ENCODE peak calls at places on chromosome 9, in four cellular contexts. T, F, M and D are unnamed samples. For H3K36me3, the result is how much of the 10 kb centered on the place peaks cover.

GRCh38 chr9:137828527-137829259 is 48.9 kb upstream of the CACNA1B start:
- DNase-seq in T (no peak), F (peak), M (no peak), D (no peak)

GRCh38 chr9:115777610-115778009 is 376.0 kb upstream of the PAPPA start:
- DNase-seq in T (no peak), F (no peak), M (no peak), D (no peak)

GRCh38 chr9:125506045-125506444 is 201.0 kb downstream of the MAPKAP1 start:
- DNase-seq in T (no peak), F (no peak), M (no peak), D (no peak)

GRCh38 chr9:79477955-79478751 is 93.6 kb upstream of the TLE4 start:
- DNase-seq in T (peak), F (no peak), M (peak), D (no peak)

GRCh38 chr9:69155341-69156030 is 18.6 kb upstream of the TJP2 start:
- DNase-seq in T (no peak), F (no peak), M (peak), D (no peak)

GRCh38 chr9:124348831-124349230 is 66.4 kb downstream of the PSMB7 start:
- DNase-seq in T (no peak), F (no peak), M (no peak), D (no peak)

GRCh38 chr9:91417602-91418218 is 5.9 kb downstream of the NFIL3 start:
- DNase-seq in T (no peak), F (peak), M (no peak), D (no peak)

GRCh38 chr9:124121725-124122124 is 110.2 kb downstream of the LHX2 start:
- DNase-seq in T (no peak), F (no peak), M (no peak), D (no peak)

GRCh38 chr9:90822866-90823265 is 21.2 kb downstream of the SYK start:
- DNase-seq in T (no peak), F (no peak), M (no peak), D (no peak)

GRCh38 chr9:33425128-33425533 is 22.3 kb downstream of the AQP3 start:
- DNase-seq in T (no peak), F (no peak), M (peak), D (no peak)

GRCh38 chr9:98182889-98183599 is 9.4 kb downstream of the CORO2A start:
- DNase-seq in T (no peak), F (no peak), M (no peak), D (no peak)

GRCh38 chr9:124300312-124300711 is 42.6 kb downstream of the NEK6 start:
- DNase-seq in T (no peak), F (no peak), M (peak), D (no peak)

GRCh38 chr9:71814226-71814625 is 45.9 kb upstream of the CEMIP2 start:
- DNase-seq in T (peak), F (no peak), M (peak), D (no peak)

GRCh38 chr9:33435821-33436277 is 11.5 kb downstream of the AQP3 start:
- DNase-seq in T (no peak), F (no peak), M (no peak), D (no peak)

GRCh38 chr9:93306081-93306480 is 122.1 kb downstream of the WNK2 start:
- DNase-seq in T (no peak), F (no peak), M (no peak), D (peak)

GRCh38 chr9:80074439-80074838 is 502.7 kb downstream of the TLE4 start:
- DNase-seq in T (no peak), F (no peak), M (no peak), D (peak)

GRCh38 chr9:38421498-38422211 is 2.6 kb downstream of the IGFBPL1 start:
- DNase-seq in T (no peak), F (no peak), M (no peak), D (no peak)

GRCh38 chr9:70060883-70061507 is 17.3 kb downstream of the MAMDC2 start:
- DNase-seq in T (no peak), F (no peak), M (no peak), D (no peak)

GRCh38 chr9:93031629-93032431 is 26.7 kb upstream of the SUSD3 start:
- DNase-seq in T (peak), F (peak), M (no peak), D (no peak)

GRCh38 chr9:27614551-27614950 is 41.3 kb upstream of the C9orf72 start:
- DNase-seq in T (no peak), F (no peak), M (no peak), D (no peak)

GRCh38 chr9:75455444-75455921 is 367.2 kb downstream of the OSTF1 start:
- DNase-seq in T (peak), F (no peak), M (peak), D (no peak)

GRCh38 chr9:28951945-28952344 is 1378.7 kb upstream of the C9orf72 start:
- DNase-seq in T (no peak), F (no peak), M (peak), D (no peak)

GRCh38 chr9:95450171-95451107 is 66.3 kb downstream of the PTCH1 start:
- DNase-seq in T (no peak), F (no peak), M (no peak), D (no peak)

GRCh38 chr9:6788175-6789016 is 30.6 kb downstream of the KDM4C start:
- DNase-seq in T (no peak), F (peak), M (peak), D (peak)

GRCh38 chr9:92242115-92242778 is 51.2 kb downstream of the IARS1 start:
- DNase-seq in T (peak), F (peak), M (peak), D (no peak)

GRCh38 chr9:137387034-137387890 is 35.7 kb downstream of the EXD3 start:
- DNase-seq in T (no peak), F (no peak), M (no peak), D (no peak)

GRCh38 chr9:27471789-27472585 is 52.1 kb upstream of the IFNK start:
- DNase-seq in T (no peak), F (peak), M (no peak), D (no peak)

GRCh38 chr9:113953541-113953940 is 77.4 kb downstream of the ZNF618 start:
- DNase-seq in T (no peak), F (no peak), M (peak), D (no peak)

GRCh38 chr9:85501474-85501873 is 240.3 kb downstream of the AGTPBP1 start:
- DNase-seq in T (no peak), F (no peak), M (no peak), D (no peak)

GRCh38 chr9:9670454-9670853 is 942.3 kb downstream of the PTPRD start:
- DNase-seq in T (no peak), F (no peak), M (no peak), D (no peak)

GRCh38 chr9:127221695-127222094 is 42.9 kb upstream of the GARNL3 start:
- DNase-seq in T (no peak), F (no peak), M (no peak), D (no peak)

GRCh38 chr9:29449294-29449693 is 1876.0 kb upstream of the C9orf72 start:
- DNase-seq in T (no peak), F (no peak), M (no peak), D (no peak)

GRCh38 chr9:31137151-31137849 is 1247.1 kb upstream of the ACO1 start:
- DNase-seq in T (peak), F (peak), M (peak), D (peak)

GRCh38 chr9:26158631-26159150 is 480.4 kb upstream of the TUSC1 start:
- DNase-seq in T (no peak), F (no peak), M (no peak), D (no peak)

GRCh38 chr9:602716-603115 is 238.8 kb upstream of the DMRT1 start:
- DNase-seq in T (no peak), F (no peak), M (no peak), D (no peak)

GRCh38 chr9:38355115-38355514 is 37.4 kb upstream of the ALDH1B1 start:
- DNase-seq in T (no peak), F (no peak), M (no peak), D (no peak)

DNA sequence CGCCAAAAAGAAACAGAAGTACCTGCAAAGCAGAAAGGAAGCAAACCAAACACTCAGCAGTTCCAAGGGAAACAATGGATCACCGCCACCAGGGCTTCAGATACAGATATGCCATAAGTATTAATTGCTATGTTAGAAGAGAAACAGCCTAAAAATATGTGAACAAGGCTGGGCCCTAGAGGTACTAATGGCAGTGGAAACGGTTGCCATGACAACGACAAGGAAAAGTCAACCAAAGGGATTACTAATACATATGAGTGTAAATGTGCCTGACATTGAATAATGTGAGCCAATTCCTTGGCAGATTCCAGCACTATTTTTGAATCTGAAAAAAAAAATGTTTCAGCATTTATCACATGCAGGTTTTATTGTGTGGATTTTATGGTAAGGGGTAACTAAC is 75.0 kb downstream of the CAVIN4 start:
- DNase-seq in T (no peak), F (no peak), M (no peak), D (no peak)
- H3K36me3 ChIP-seq in T (under half), F (under half), M (under half), D (under half)

DNA sequence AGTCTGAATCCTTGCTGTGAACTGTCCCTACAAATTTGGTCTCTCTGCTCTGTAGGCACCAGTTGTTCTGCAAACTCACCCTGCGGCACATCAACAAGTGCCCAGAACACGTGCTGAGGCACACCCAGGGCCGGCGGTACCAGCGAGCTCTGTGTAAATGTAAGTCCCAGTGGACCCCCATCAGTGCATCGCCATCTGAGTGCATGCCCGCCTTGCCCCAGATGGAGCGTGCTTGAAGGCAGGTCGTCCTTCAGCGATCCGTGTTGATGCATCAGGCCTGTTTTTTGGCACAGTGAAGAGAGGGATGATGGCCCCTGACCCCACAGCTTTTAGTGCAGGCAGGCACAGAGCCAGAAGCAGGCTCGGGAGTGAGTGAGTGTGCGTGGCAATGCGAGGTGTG is 1.3 kb downstream of the SURF2 start:
- DNase-seq in T (no peak), F (no peak), M (no peak), D (no peak)
- H3K36me3 ChIP-seq in T (under half), F (under half), M (under half), D (half or more)

GRCh38 chr9:120919639-120920494 is 6.7 kb downstream of the TRAF1 start:
- DNase-seq in T (no peak), F (peak), M (no peak), D (no peak)
- H3K36me3 ChIP-seq in T (under half), F (under half), M (under half), D (under half)

DNA sequence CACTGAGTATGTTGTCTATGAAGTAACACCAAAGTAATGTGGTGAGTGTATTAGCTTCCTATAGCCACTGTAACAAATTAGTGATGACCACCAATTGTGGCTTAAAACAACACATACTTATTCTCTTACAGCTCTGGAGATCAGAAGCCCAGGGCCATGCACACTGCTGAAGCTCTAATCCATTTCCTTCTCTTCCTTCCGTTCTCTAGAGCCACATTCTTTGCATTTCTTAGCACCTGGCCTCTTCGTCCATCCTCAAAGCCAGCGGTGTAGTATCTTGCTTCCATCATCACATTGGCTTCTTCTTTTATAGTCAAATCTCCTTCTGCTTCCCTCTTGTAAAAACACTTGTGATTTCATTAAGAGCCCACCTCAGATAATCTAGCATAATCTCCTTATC is 230.3 kb upstream of the RFX3 start:
- DNase-seq in T (no peak), F (no peak), M (no peak), D (no peak)
- H3K36me3 ChIP-seq in T (under half), F (under half), M (under half), D (under half)

DNA sequence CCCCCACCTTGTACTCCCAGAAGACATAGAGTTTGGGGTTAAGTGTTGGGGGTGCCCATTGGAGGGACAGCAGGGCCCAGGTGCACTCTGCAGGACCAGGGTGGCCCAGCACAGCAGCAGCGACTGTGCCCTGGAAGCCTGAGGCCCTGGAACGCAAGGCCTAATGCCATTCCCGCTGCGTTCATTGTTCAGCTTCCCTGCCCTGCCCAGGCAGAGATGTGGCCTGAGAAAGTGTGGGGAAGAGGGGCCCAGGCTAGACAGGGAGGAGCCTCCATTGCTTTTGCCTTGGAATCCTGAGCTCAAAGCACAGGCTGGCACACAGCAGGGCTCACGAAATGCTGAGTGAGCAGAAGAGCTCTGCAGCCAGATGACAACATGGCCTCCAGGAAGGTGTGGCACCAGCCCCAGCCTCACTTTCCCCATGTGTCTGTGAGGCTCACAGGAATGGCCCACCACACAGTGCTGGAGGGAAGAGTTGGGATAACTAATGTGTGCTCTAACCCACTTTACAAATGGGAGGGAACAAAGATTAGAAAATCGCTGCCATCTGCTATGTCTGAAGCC is 19.3 kb downstream of the S1PR3 start:
- DNase-seq in T (no peak), F (no peak), M (no peak), D (no peak)
- H3K36me3 ChIP-seq in T (under half), F (under half), M (under half), D (under half)

DNA sequence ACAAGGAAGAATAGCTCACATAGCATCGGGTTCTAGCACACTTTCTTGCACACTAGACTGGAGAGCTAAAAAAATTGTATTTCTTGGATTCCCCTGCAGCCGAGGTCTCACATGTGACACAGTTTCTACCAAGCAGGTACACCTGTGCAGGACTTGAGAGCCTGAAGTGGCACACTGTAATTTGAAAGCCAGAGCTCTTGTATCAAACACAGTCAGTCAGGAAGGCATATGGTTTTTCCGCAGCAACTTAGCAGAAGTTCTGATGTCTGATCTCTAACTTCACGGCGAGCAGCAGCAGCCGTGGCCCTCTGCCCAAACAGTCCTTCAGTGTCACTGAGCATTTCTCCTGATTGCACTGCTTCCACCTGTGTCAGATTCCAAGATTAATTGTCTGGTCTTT is 25.5 kb downstream of the TMEM245 start:
- DNase-seq in T (no peak), F (no peak), M (no peak), D (no peak)
- H3K36me3 ChIP-seq in T (under half), F (under half), M (under half), D (half or more)

GRCh38 chr9:131297903-131298302 is 8.4 kb downstream of the PLPP7 start:
- DNase-seq in T (no peak), F (no peak), M (no peak), D (no peak)

GRCh38 chr9:131299948-131300347 is 10.4 kb downstream of the PLPP7 start:
- DNase-seq in T (no peak), F (no peak), M (no peak), D (no peak)

GRCh38 chr9:131299346-131299745 is 9.8 kb downstream of the PLPP7 start:
- DNase-seq in T (no peak), F (no peak), M (no peak), D (no peak)

GRCh38 chr9:131298341-131298740 is 8.8 kb downstream of the PLPP7 start:
- DNase-seq in T (no peak), F (no peak), M (no peak), D (no peak)

GRCh38 chr9:131298816-131299215 is 9.3 kb downstream of the PLPP7 start:
- DNase-seq in T (no peak), F (no peak), M (no peak), D (no peak)
- H3K36me3 ChIP-seq in T (under half), F (under half), M (under half), D (under half)

GRCh38 chr9:4923141-4923540 is 61.9 kb upstream of the JAK2 start:
- DNase-seq in T (no peak), F (no peak), M (no peak), D (no peak)

GRCh38 chr9:4922730-4923129 is 62.3 kb upstream of the JAK2 start:
- DNase-seq in T (no peak), F (no peak), M (no peak), D (no peak)

GRCh38 chr9:4922101-4922500 is 63.0 kb upstream of the JAK2 start:
- DNase-seq in T (no peak), F (no peak), M (peak), D (no peak)

GRCh38 chr9:4923580-4924544 is 61.2 kb upstream of the JAK2 start:
- DNase-seq in T (no peak), F (peak), M (peak), D (no peak)

GRCh38 chr9:4921449-4921848 is 63.6 kb upstream of the JAK2 start:
- DNase-seq in T (peak), F (no peak), M (peak), D (no peak)
- H3K36me3 ChIP-seq in T (under half), F (under half), M (under half), D (under half)

DNA sequence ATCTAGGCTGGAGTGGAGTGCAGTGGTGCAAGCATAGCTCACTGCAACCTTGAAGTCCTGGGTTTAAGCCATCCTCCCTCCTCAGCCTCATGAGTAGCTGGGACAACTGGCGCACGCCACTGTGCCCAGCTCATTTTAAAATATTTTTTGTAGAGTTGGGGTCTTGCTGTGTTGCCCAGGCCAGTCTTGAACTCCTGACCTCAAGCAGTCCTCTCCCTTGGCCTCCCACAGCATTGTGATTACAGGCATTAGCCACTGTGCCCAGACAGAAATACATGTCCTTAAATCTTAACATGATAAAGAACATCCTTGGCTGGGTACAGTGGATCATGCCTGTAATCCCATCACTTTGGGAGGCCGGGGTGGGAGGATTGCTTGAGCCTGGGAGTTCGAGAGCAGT is 6.7 kb downstream of the ZNF483 start:
- DNase-seq in T (no peak), F (no peak), M (no peak), D (no peak)
- H3K36me3 ChIP-seq in T (under half), F (under half), M (under half), D (half or more)